ENCODE peak calls at places on chromosomes 5 and 9, in ten cellular contexts. X is AG04450, H is uterus, Z is HepG2, A is osteoblast, Y is heart left ventricle, R is A549, E is WERI-Rb-1, G is right lobe of liver, P is ovary. S is an unnamed sample.

GRCh38 chr5:119270121-119270565 is 85.7 kb upstream of the TNFAIP8 start:
- DNase-seq in Y (no peak), P (no peak), Z (no peak), G (no peak), A (no peak), X (no peak), E (no peak), H (no peak), R (no peak), S (no peak)

GRCh38 chr5:132456553-132457361 is 33.8 kb downstream of the IRF1 start:
- DNase-seq in P (no peak), X (no peak), E (no peak), H (no peak), Y (peak; percentile 59), A (no peak), Z (no peak), G (no peak), R (no peak), S (no peak)

GRCh38 chr9:124941689-124942561 is 1.0 kb upstream of the GOLGA1 start:
- DNase-seq in Y (peak; percentile 46), G (peak; percentile 76), P (peak; percentile 50), Z (peak; percentile 29), A (peak; percentile 48), X (no peak), H (peak; percentile 43), E (peak; percentile 74), R (peak; percentile 26), S (peak; percentile 76)

GRCh38 chr5:134111741-134112647 is 2.5 kb upstream of the TCF7 start:
- DNase-seq in G (no peak), Y (no peak), E (no peak), Z (no peak), X (no peak), R (no peak), H (no peak), A (peak; percentile 99), P (no peak), S (no peak)

GRCh38 chr5:93581738-93582414 is 857 bp upstream of the NR2F1-AS1 start:
- DNase-seq in A (peak; percentile 86), G (no peak), R (peak; percentile 83), H (no peak), Z (peak; percentile 41), Y (no peak), X (peak; percentile 57), E (no peak), P (peak; percentile 67), S (no peak)

GRCh38 chr5:99243111-99243510 is 314.3 kb upstream of the CHD1 start:
- DNase-seq in X (no peak), Z (no peak), A (no peak), Y (no peak), E (no peak), H (no peak), P (no peak), R (no peak), G (no peak), S (no peak)

GRCh38 chr9:37220971-37221370 is 100.6 kb downstream of the ZCCHC7 start:
- DNase-seq in R (no peak), E (no peak), X (no peak), Z (no peak), G (no peak), P (no peak), Y (no peak), A (peak; percentile 89), H (no peak), S (no peak)

GRCh38 chr9:36204906-36205547 is 14.3 kb downstream of the CLTA start:
- DNase-seq in G (peak; percentile 47), E (peak; percentile 63), X (no peak), P (no peak), A (peak; percentile 4), H (no peak), Y (no peak), Z (no peak), R (peak; percentile 59), S (no peak)

GRCh38 chr5:75052461-75053285 is at the start of gene GCNT4:
- DNase-seq in Z (no peak), G (peak; percentile 56), P (peak; percentile 54), H (peak; percentile 51), R (peak; percentile 56), A (peak; percentile 83), E (peak; percentile 41), Y (peak; percentile 40), X (no peak), S (peak; percentile 75)

GRCh38 chr5:59067976-59068651 is 485.2 kb downstream of the RAB3C start:
- DNase-seq in G (no peak), Y (no peak), H (no peak), R (no peak), A (no peak), Z (no peak), E (no peak), X (no peak), P (no peak), S (no peak)

DNA sequence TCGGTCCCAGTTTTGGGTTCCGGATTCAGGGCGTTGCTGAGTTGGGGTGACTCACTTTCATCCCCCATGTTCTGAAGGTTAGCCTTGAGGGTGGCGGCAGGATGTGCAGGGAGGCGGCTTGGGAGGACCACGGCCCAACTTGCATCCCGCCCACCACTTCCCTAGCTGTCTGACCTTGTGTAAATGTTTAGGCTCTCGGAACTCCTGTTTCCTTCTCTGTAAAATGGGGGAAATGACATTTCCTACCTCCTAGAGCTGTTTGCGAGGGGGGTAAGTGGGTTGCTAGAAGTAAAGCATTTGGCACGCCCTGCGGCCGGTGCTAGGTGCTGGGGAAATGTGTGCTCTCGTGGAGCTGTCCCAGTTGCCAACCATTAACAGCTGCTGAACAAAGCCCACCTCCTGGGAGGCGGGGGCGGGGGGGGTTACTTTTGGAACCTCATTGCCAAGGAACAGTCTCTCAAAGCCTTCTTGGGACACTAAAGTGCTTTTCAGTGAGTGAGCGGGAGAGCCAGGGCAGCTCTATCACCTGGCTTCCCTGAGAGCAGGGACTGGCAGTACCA is 27.5 kb downstream of the PTGES2 start:
- DNase-seq in R (no peak), H (no peak), P (no peak), G (peak; percentile 73), Y (peak; percentile 63), E (no peak), A (peak; percentile 91), Z (no peak), X (no peak), S (peak; percentile 72)
- H3K4me3 ChIP-seq in R (no peak overlapping the region), H (peak overlapping the region; percentile 41), P (peak overlapping the region; percentile 49), G (peak overlapping the region; percentile 73), Y (peak overlapping the region; percentile 58), E (no peak overlapping the region), A (peak overlapping the region; percentile 76), Z (peak overlapping the region; percentile 72), X (peak overlapping the region; percentile 70), S (peak overlapping the region; percentile 73)

GRCh38 chr9:13446935-13447334 is 167.4 kb upstream of the MPDZ start:
- DNase-seq in E (no peak), R (no peak), Z (no peak), A (peak; percentile 11), G (no peak), Y (no peak), X (no peak), P (no peak), H (no peak), S (no peak)
- TF ChIP-seq CTCF in E (no peak), R (peak; percentile 29), Z (no peak), A (peak; percentile 32), G (no peak), Y (peak; percentile 42), X (peak; percentile 22), P (no peak), H (peak; percentile 32), S (no peak)

GRCh38 chr5:173763410-173763809 is 124.7 kb upstream of the CPEB4 start:
- DNase-seq in E (no peak), H (no peak), Y (no peak), Z (no peak), P (no peak), G (no peak), X (no peak), R (no peak), A (no peak), S (no peak)
- H3K27ac ChIP-seq in E (no peak overlapping the region), H (peak overlapping the region; percentile 73), Y (peak overlapping the region; percentile 78), Z (peak overlapping the region; percentile 89), P (no peak overlapping the region), G (no peak overlapping the region), X (no peak overlapping the region), R (peak overlapping the region; percentile 92), A (no peak overlapping the region), S (no peak overlapping the region)

DNA sequence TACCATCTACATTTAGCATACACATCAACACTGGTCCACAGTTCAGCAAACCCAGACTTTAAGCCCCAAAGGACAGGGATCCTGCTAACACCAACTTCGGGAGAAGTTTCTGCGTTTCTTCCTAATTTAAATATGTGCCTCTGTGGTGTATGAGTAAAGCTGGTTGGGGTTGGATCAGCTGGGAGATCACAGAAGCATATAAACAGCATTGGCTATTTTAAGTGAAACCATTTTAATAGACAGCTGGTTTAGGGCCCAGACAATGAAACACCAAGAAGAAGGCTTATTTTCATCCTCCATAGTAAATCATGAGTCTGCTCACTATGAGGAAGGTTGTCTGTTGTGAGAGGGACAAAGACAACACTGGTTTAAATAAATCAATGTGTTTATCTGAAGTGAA is 11.3 kb downstream of the EBF1 start:
- DNase-seq in H (no peak), P (no peak), R (no peak), Y (no peak), A (no peak), X (no peak), G (no peak), E (no peak), Z (no peak), S (no peak)
- H3K4me3 ChIP-seq in H (no peak overlapping the region), P (no peak overlapping the region), R (no peak overlapping the region), Y (no peak overlapping the region), A (no peak overlapping the region), X (no peak overlapping the region), G (no peak overlapping the region), E (no peak overlapping the region), Z (no peak overlapping the region), S (no peak overlapping the region)

GRCh38 chr5:32462618-32463017 is 18.1 kb upstream of the ZFR start:
- DNase-seq in E (no peak), H (no peak), P (no peak), G (no peak), R (peak; percentile 16), X (no peak), A (peak; percentile 95), Z (no peak), Y (no peak), S (no peak)

GRCh38 chr5:32460702-32461101 is 16.2 kb upstream of the ZFR start:
- DNase-seq in A (no peak), E (no peak), P (no peak), X (no peak), R (no peak), Z (no peak), Y (no peak), G (no peak), H (no peak), S (no peak)

GRCh38 chr5:32461441-32462120 is 17.0 kb upstream of the ZFR start:
- DNase-seq in E (no peak), X (no peak), Z (no peak), Y (no peak), A (no peak), P (no peak), G (no peak), H (no peak), R (no peak), S (no peak)

DNA sequence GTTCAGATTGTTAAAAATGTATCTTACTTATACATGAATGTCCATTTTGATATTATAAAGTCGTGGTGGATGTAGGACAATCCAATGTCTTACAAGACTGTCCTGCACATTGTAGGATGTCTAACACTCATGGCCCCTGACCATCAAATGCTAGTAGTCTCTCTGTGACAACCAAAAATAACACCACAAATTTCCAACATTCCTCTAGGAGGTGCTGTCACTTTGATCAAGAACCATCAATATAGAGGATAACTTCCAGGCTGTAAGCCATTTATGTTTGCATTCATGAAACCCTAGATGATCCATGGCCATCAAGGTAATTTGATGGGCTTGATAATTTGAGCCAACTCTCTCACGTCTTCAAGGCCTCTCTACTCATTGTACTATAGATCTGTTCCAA is 20.5 kb upstream of the ZFR start:
- DNase-seq in P (no peak), X (no peak), H (no peak), R (no peak), E (no peak), G (no peak), Z (no peak), Y (no peak), A (no peak), S (no peak)
- TF ChIP-seq CTCF in P (no peak), X (no peak), H (no peak), R (no peak), E (no peak), G (no peak), Z (no peak), Y (no peak), A (no peak), S (no peak)

S was measured in coronary artery.